ENCODE peak calls at places on chromosomes 5 and 9, in seven cellular contexts. A is tibial nerve, U is A549, T is SK-N-SH, N is AG04450, W is colonic mucosa, Y is heart left ventricle. Z is an unnamed sample.

GRCh38 chr5:6411141-6411540 is 32.8 kb upstream of the MED10 start:
- DNase-seq in A (no peak), U (no peak), T (no peak), N (no peak), W (no peak), Y (no peak), Z (no peak)

GRCh38 chr9:81074261-81074660 is 615.1 kb downstream of the TLE1 start:
- DNase-seq in A (no peak), U (no peak), T (no peak), N (no peak), W (no peak), Y (no peak), Z (peak)

GRCh38 chr5:180210961-180211760 is 2.1 kb upstream of the RASGEF1C start:
- DNase-seq in A (no peak), U (no peak), T (no peak), N (no peak), W (no peak), Y (no peak), Z (no peak)

GRCh38 chr5:172721455-172722308 is 49.3 kb downstream of the DUSP1 start:
- DNase-seq in A (no peak), U (no peak), T (no peak), N (no peak), W (no peak), Y (no peak), Z (no peak)

GRCh38 chr5:168645195-168645594 is 66.0 kb upstream of the PANK3 start:
- DNase-seq in A (no peak), U (no peak), T (no peak), N (no peak), W (no peak), Y (no peak), Z (no peak)

GRCh38 chr9:78239506-78239905 is 3.6 kb downstream of the CEP78 start:
- DNase-seq in A (no peak), U (peak), T (no peak), N (no peak), W (peak), Y (no peak), Z (peak)

GRCh38 chr9:38467404-38467803 is 43.1 kb upstream of the IGFBPL1 start:
- DNase-seq in A (no peak), U (no peak), T (no peak), N (no peak), W (no peak), Y (no peak), Z (no peak)

GRCh38 chr5:1522601-1523479 is 920 bp downstream of the LPCAT1 start:
- DNase-seq in A (peak), U (no peak), T (peak), N (no peak), W (peak), Y (peak), Z (peak)

GRCh38 chr5:91910247-91910646 is 527.1 kb upstream of the ARRDC3 start:
- DNase-seq in A (no peak), U (no peak), T (no peak), N (no peak), W (no peak), Y (no peak), Z (no peak)

GRCh38 chr5:149141957-149142851 is 911 bp downstream of the ABLIM3 start:
- DNase-seq in A (peak), U (no peak), T (peak), N (no peak), W (no peak), Y (peak), Z (peak)

GRCh38 chr9:37593877-37594448 is 1.6 kb upstream of the TOMM5 start:
- DNase-seq in A (no peak), U (no peak), T (no peak), N (no peak), W (no peak), Y (no peak), Z (no peak)

GRCh38 chr5:126002222-126002897 is 420.8 kb upstream of the GRAMD2B start:
- DNase-seq in A (peak), U (no peak), T (no peak), N (peak), W (peak), Y (peak), Z (no peak)

GRCh38 chr9:6382681-6383080 is 30.3 kb upstream of the UHRF2 start:
- DNase-seq in A (no peak), U (no peak), T (no peak), N (no peak), W (no peak), Y (no peak), Z (no peak)

GRCh38 chr5:125476888-125477585 is 730.6 kb upstream of the ZNF608 start:
- DNase-seq in A (no peak), U (no peak), T (no peak), N (no peak), W (no peak), Y (no peak), Z (peak)

DNA sequence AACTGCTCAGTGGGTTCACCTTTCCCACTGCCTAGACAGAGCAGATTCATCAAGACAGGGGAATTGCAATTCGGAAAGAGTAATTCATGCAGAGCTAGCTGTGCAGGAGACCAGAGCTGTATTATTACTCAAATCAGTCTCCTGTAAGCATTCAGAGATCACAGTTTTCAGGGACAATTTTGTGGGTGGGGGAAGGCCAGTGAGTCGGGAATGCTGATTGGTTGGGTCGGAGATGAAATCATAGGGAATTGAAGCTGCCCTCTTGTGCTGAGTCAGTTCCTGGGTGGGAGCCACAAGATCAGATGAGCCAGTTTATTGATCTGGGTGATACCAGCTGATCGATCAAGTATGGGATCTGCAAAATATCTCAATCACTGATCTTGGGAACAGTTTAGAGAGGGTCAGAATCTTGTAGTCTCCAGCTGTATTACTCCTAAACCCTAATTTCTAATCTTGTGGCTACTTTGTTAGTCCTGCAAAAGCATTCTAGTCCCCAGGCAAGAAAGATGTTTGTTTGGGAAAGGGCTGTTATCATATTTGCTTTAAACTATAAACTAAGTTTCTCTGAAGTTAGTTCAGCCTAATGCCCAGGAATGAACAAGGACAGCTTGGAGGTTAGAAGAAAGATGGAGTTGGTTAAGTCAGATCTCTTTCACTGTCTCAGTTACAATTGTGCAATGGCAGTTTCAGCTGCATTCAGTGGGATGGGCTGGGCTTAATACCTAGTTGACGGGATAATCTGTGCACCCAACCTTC is 12.7 kb upstream of the SVEP1 start:
- DNase-seq in A (no peak), U (no peak), T (no peak), N (no peak), W (no peak), Y (no peak), Z (no peak)
- H3K4me3 ChIP-seq in A (no peak), U (no peak), T (no peak), N (no peak), W (no peak), Y (no peak), Z (no peak)

GRCh38 chr9:136947955-136948510 is 3.0 kb downstream of the C8G start:
- DNase-seq in A (no peak), U (peak), T (peak), N (no peak), W (peak), Y (peak), Z (peak)
- TF ChIP-seq CTCF in A (peak), U (peak), T (peak), N (peak), W (peak), Y (peak), Z (peak)

GRCh38 chr5:134539732-134540131 is 14.3 kb downstream of the JADE2 start:
- DNase-seq in A (no peak), U (no peak), T (no peak), N (no peak), W (no peak), Y (no peak), Z (no peak)

GRCh38 chr5:134538296-134538695 is 12.8 kb downstream of the JADE2 start:
- DNase-seq in A (no peak), U (no peak), T (no peak), N (no peak), W (no peak), Y (no peak), Z (no peak)

GRCh38 chr5:134543820-134544692 is 18.6 kb downstream of the JADE2 start:
- DNase-seq in A (no peak), U (no peak), T (no peak), N (no peak), W (no peak), Y (no peak), Z (no peak)

GRCh38 chr5:134541736-134542376 is 16.4 kb downstream of the JADE2 start:
- DNase-seq in A (no peak), U (no peak), T (no peak), N (no peak), W (peak), Y (peak), Z (no peak)

GRCh38 chr5:134540747-134541733 is 15.6 kb downstream of the JADE2 start:
- DNase-seq in A (no peak), U (no peak), T (no peak), N (no peak), W (no peak), Y (no peak), Z (no peak)
- H3K4me3 ChIP-seq in A (no peak), U (no peak), T (no peak), N (no peak), W (no peak), Y (no peak), Z (no peak)

DNA sequence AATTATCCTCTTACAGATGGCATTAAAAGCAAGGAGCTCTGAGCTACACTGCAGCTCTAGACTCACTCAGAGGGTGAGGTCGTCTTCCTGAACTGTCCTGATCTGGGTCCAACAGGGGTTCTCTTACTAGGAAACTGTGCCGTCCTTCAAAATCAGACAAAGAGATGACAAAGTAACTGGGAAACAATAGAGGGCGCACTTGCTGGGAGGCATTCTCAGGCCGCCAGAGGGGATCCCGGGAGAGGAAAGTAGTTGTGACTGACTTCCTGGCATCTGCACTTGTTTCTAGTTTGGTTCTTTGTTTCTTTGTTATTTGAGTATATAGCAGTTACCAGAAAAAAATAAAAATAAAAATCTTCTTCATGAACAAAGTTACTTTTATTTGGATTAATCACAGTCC is 142.9 kb upstream of the MSX2 start:
- DNase-seq in A (no peak), U (peak), T (peak), N (no peak), W (no peak), Y (no peak), Z (no peak)
- TF ChIP-seq CTCF in A (no peak), U (peak), T (peak), N (peak), W (no peak), Y (no peak), Z (peak)

GRCh38 chr9:96813607-96814006 is 35.7 kb upstream of the ZNF510 start:
- DNase-seq in A (no peak), U (no peak), T (no peak), N (no peak), W (no peak), Y (no peak), Z (no peak)

GRCh38 chr9:96818535-96818934 is 35.8 kb downstream of the ZNF782 start:
- DNase-seq in A (no peak), U (peak), T (no peak), N (no peak), W (no peak), Y (no peak), Z (no peak)

GRCh38 chr9:96817973-96818372 is 36.3 kb downstream of the ZNF782 start:
- DNase-seq in A (no peak), U (no peak), T (no peak), N (no peak), W (no peak), Y (no peak), Z (no peak)
- H3K4me3 ChIP-seq in A (no peak), U (no peak), T (no peak), N (no peak), W (no peak), Y (no peak), Z (no peak)

GRCh38 chr5:81751009-81751835 is at the start of gene SSBP2:
- DNase-seq in A (peak), U (peak), T (peak), N (peak), W (peak), Y (peak), Z (peak)
- TF ChIP-seq CTCF in A (peak), U (no peak), T (no peak), N (no peak), W (no peak), Y (no peak), Z (no peak)

GRCh38 chr5:66849803-66850202 is 253.6 kb downstream of the MAST4 start:
- DNase-seq in A (no peak), U (peak), T (no peak), N (no peak), W (no peak), Y (no peak), Z (peak)
- H3K4me3 ChIP-seq in A (no peak), U (no peak), T (no peak), N (no peak), W (no peak), Y (no peak), Z (no peak)

GRCh38 chr9:93379051-93379450 is 72.4 kb upstream of the FAM120A start:
- DNase-seq in A (no peak), U (no peak), T (no peak), N (no peak), W (no peak), Y (no peak), Z (no peak)
- TF ChIP-seq CTCF in A (no peak), U (no peak), T (peak), N (peak), W (no peak), Y (no peak), Z (no peak)

DNA sequence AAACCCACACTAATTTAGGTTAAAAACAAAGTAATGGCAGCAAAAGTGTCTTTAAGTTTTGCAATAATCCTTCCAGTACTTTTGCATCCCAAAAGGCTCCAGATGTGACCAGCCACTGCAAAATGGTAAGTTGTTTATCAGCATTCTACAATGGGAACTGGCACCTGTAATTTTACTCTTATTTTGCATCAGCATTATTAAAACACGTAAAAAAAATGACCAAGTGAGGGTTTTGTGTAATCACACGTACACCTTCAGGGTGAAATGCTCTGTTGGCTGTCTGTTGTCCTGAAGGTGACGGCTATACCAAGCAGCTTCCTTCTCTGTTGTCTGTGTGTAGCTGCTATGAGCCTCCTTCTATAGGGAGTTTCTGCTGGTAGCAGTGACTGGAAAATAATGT is 36.9 kb upstream of the SSBP2 start:
- DNase-seq in A (peak), U (peak), T (no peak), N (peak), W (peak), Y (peak), Z (peak)
- H3K4me3 ChIP-seq in A (peak), U (no peak), T (no peak), N (no peak), W (no peak), Y (no peak), Z (no peak)

DNA sequence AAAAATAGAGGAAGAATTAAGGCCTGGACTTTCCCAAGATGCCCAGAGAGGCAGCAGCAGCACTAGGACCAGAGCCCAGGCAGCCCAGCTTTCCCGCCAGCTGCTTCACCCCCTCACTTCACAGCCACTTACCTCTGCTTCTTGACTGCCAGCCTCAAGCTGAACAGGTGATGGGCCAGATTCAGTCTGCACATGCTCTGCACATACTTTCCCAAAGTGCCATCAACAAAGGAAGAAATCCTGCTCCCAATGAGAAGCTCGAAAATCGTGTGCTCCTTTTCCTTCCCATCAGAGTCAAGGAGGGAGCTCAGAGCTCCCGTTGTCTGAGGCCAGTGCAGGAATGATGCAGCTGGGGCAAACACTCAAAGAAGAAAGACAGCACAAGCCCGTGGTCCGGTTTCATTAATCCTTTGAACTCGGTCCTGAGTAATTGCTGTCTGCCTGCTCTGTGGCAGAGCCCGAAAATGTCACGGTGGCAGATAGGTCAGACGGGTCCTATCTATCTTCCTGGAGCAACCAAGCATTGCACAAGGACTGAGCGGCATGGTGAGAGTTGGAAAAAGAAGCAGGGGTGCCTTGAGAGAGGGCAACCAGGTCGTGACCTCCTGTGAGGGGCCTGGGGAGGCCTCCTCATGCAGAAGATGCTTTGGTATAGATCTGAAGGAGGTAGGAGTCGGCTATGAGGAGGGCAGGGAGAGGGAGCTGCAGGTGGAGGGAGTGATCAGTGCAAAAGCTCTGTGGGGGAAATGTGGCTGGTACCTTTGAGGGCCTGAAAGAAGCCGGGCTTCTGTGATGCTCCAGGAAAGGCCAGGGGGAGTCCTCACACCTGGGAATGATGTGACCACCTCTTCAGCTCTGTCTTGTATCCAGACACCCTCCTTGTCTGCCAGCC is 3.8 kb upstream of the SLC25A48 start:
- DNase-seq in A (no peak), U (no peak), T (no peak), N (no peak), W (no peak), Y (no peak), Z (no peak)
- TF ChIP-seq CTCF in A (no peak), U (no peak), T (no peak), N (no peak), W (no peak), Y (peak), Z (no peak)

Z was measured in epithelial cell of esophagus.